ENCODE peak calls at places on chromosomes 3 and 15, in six cellular contexts. G, P, J, O, H and Q are unnamed samples.

GRCh38 chr15:84980196-84981053 is 1.2 kb upstream of the PDE8A start:
- DNase-seq in J (peak), H (peak), O (peak), G (peak), P (peak), Q (peak)

GRCh38 chr3:33277193-33277882 is at the start of gene FBXL2:
- DNase-seq in O (peak), H (peak), J (peak), G (no peak), P (peak), Q (no peak)

GRCh38 chr15:30865257-30865656 is 38.5 kb upstream of the FAN1 start:
- DNase-seq in P (no peak), O (no peak), H (no peak), J (no peak), G (no peak), Q (no peak)

GRCh38 chr3:48918388-48919214 is at the start of gene ARIH2:
- DNase-seq in G (peak), P (peak), H (peak), O (peak), J (peak), Q (peak)

GRCh38 chr3:155303540-155303939 is 10.1 kb upstream of the STRIT1 start:
- DNase-seq in O (no peak), H (no peak), J (no peak), G (no peak), P (no peak), Q (no peak)

GRCh38 chr3:39165518-39165917 is 12.1 kb upstream of the CSRNP1 start:
- DNase-seq in O (no peak), P (no peak), G (no peak), H (no peak), J (no peak), Q (no peak)

GRCh38 chr3:157311633-157312365 is 124.9 kb upstream of the PTX3 start:
- DNase-seq in J (no peak), H (no peak), P (peak), G (no peak), O (no peak), Q (no peak)

GRCh38 chr15:74451861-74452835 is 8.8 kb downstream of the UBL7 start:
- DNase-seq in J (no peak), G (no peak), P (no peak), H (no peak), O (no peak), Q (no peak)

GRCh38 chr15:28107111-28107893 is 8.2 kb upstream of the OCA2 start:
- DNase-seq in H (no peak), O (peak), J (no peak), P (no peak), G (no peak), Q (no peak)